ENCODE peak calls at places on chromosome 3, in ten cellular contexts. One of them, this sample, is unnamed.
A peak's percentile ranks its signal among the peaks of the same experiment; 100 is the strongest.

GRCh38 chr3:187739125-187739560 is 6.1 kb downstream of the BCL6 start:
- DNase-seq in AG04450: no peak
- DNase-seq in A549: no peak
- DNase-seq in CD8-positive, alpha-beta memory T cell: no peak
- DNase-seq in adrenal gland: no peak
- DNase-seq in tibial nerve: no peak
- DNase-seq in tibial artery: no peak
- DNase-seq in left ventricle myocardium inferior: peak; percentile 53
- DNase-seq in CD4-positive, CD25-positive, alpha-beta regulatory T cell: peak; percentile 46
- DNase-seq in cardiac muscle cell: no peak
- DNase-seq in this sample: no peak

GRCh38 chr3:89059201-89059600 is 48.2 kb upstream of the EPHA3 start:
- DNase-seq in AG04450: no peak
- DNase-seq in A549: no peak
- DNase-seq in CD8-positive, alpha-beta memory T cell: no peak
- DNase-seq in adrenal gland: no peak
- DNase-seq in tibial nerve: no peak
- DNase-seq in tibial artery: peak; percentile 49
- DNase-seq in left ventricle myocardium inferior: no peak
- DNase-seq in CD4-positive, CD25-positive, alpha-beta regulatory T cell: no peak
- DNase-seq in cardiac muscle cell: peak; percentile 38
- DNase-seq in this sample: no peak

GRCh38 chr3:105656607-105657504 is 212.0 kb downstream of the CBLB start:
- DNase-seq in AG04450: no peak
- DNase-seq in A549: no peak
- DNase-seq in CD8-positive, alpha-beta memory T cell: no peak
- DNase-seq in adrenal gland: no peak
- DNase-seq in tibial nerve: no peak
- DNase-seq in tibial artery: no peak
- DNase-seq in left ventricle myocardium inferior: no peak
- DNase-seq in CD4-positive, CD25-positive, alpha-beta regulatory T cell: no peak
- DNase-seq in cardiac muscle cell: no peak
- DNase-seq in this sample: no peak

GRCh38 chr3:197490098-197490497 is 65.7 kb downstream of the BDH1 start:
- DNase-seq in AG04450: no peak
- DNase-seq in A549: peak; percentile 56
- DNase-seq in CD8-positive, alpha-beta memory T cell: no peak
- DNase-seq in adrenal gland: no peak
- DNase-seq in tibial nerve: no peak
- DNase-seq in tibial artery: no peak
- DNase-seq in left ventricle myocardium inferior: no peak
- DNase-seq in CD4-positive, CD25-positive, alpha-beta regulatory T cell: no peak
- DNase-seq in cardiac muscle cell: peak; percentile 63
- DNase-seq in this sample: no peak

GRCh38 chr3:72082121-72082715 is 297.3 kb upstream of the PROK2 start:
- DNase-seq in AG04450: no peak
- DNase-seq in A549: no peak
- DNase-seq in CD8-positive, alpha-beta memory T cell: no peak
- DNase-seq in adrenal gland: peak; percentile 40
- DNase-seq in tibial nerve: no peak
- DNase-seq in tibial artery: no peak
- DNase-seq in left ventricle myocardium inferior: no peak
- DNase-seq in CD4-positive, CD25-positive, alpha-beta regulatory T cell: no peak
- DNase-seq in cardiac muscle cell: peak; percentile 55
- DNase-seq in this sample: no peak

GRCh38 chr3:181572432-181572831 is 139.3 kb upstream of the SOX2 start:
- DNase-seq in AG04450: no peak
- DNase-seq in A549: no peak
- DNase-seq in CD8-positive, alpha-beta memory T cell: no peak
- DNase-seq in adrenal gland: no peak
- DNase-seq in tibial nerve: no peak
- DNase-seq in tibial artery: no peak
- DNase-seq in left ventricle myocardium inferior: no peak
- DNase-seq in CD4-positive, CD25-positive, alpha-beta regulatory T cell: no peak
- DNase-seq in cardiac muscle cell: no peak
- DNase-seq in this sample: no peak

GRCh38 chr3:188287339-188287738 is 133.4 kb downstream of the LPP start:
- DNase-seq in AG04450: no peak
- DNase-seq in A549: no peak
- DNase-seq in CD8-positive, alpha-beta memory T cell: no peak
- DNase-seq in adrenal gland: no peak
- DNase-seq in tibial nerve: no peak
- DNase-seq in tibial artery: no peak
- DNase-seq in left ventricle myocardium inferior: no peak
- DNase-seq in CD4-positive, CD25-positive, alpha-beta regulatory T cell: no peak
- DNase-seq in cardiac muscle cell: no peak
- DNase-seq in this sample: no peak

GRCh38 chr3:16993227-16993626 is 108.5 kb downstream of the PLCL2 start:
- DNase-seq in AG04450: no peak
- DNase-seq in A549: no peak
- DNase-seq in CD8-positive, alpha-beta memory T cell: no peak
- DNase-seq in adrenal gland: no peak
- DNase-seq in tibial nerve: no peak
- DNase-seq in tibial artery: no peak
- DNase-seq in left ventricle myocardium inferior: no peak
- DNase-seq in CD4-positive, CD25-positive, alpha-beta regulatory T cell: no peak
- DNase-seq in cardiac muscle cell: peak; percentile 66
- DNase-seq in this sample: no peak

GRCh38 chr3:179036626-179037300 is 34.8 kb downstream of the ZMAT3 start:
- DNase-seq in AG04450: no peak
- DNase-seq in A549: no peak
- DNase-seq in CD8-positive, alpha-beta memory T cell: no peak
- DNase-seq in adrenal gland: no peak
- DNase-seq in tibial nerve: no peak
- DNase-seq in tibial artery: no peak
- DNase-seq in left ventricle myocardium inferior: no peak
- DNase-seq in CD4-positive, CD25-positive, alpha-beta regulatory T cell: no peak
- DNase-seq in cardiac muscle cell: no peak
- DNase-seq in this sample: no peak

GRCh38 chr3:133805384-133805701 is 272 bp upstream of the SRPRB start:
- DNase-seq in AG04450: no peak
- DNase-seq in A549: no peak
- DNase-seq in CD8-positive, alpha-beta memory T cell: no peak
- DNase-seq in adrenal gland: no peak
- DNase-seq in tibial nerve: no peak
- DNase-seq in tibial artery: no peak
- DNase-seq in left ventricle myocardium inferior: no peak
- DNase-seq in CD4-positive, CD25-positive, alpha-beta regulatory T cell: no peak
- DNase-seq in cardiac muscle cell: no peak
- DNase-seq in this sample: no peak

GRCh38 chr3:58366699-58367098 is 34.0 kb downstream of the PXK start:
- DNase-seq in AG04450: no peak
- DNase-seq in A549: no peak
- DNase-seq in CD8-positive, alpha-beta memory T cell: no peak
- DNase-seq in adrenal gland: no peak
- DNase-seq in tibial nerve: no peak
- DNase-seq in tibial artery: no peak
- DNase-seq in left ventricle myocardium inferior: no peak
- DNase-seq in CD4-positive, CD25-positive, alpha-beta regulatory T cell: no peak
- DNase-seq in cardiac muscle cell: peak; percentile 45
- DNase-seq in this sample: no peak

GRCh38 chr3:17553080-17553479 is 189.4 kb downstream of the TBC1D5 start:
- DNase-seq in AG04450: no peak
- DNase-seq in A549: no peak
- DNase-seq in CD8-positive, alpha-beta memory T cell: no peak
- DNase-seq in adrenal gland: no peak
- DNase-seq in tibial nerve: no peak
- DNase-seq in tibial artery: no peak
- DNase-seq in left ventricle myocardium inferior: no peak
- DNase-seq in CD4-positive, CD25-positive, alpha-beta regulatory T cell: no peak
- DNase-seq in cardiac muscle cell: peak; percentile 50
- DNase-seq in this sample: no peak

GRCh38 chr3:69364354-69364753 is 21.5 kb downstream of the FRMD4B start:
- DNase-seq in AG04450: no peak
- DNase-seq in A549: no peak
- DNase-seq in CD8-positive, alpha-beta memory T cell: no peak
- DNase-seq in adrenal gland: no peak
- DNase-seq in tibial nerve: no peak
- DNase-seq in tibial artery: no peak
- DNase-seq in left ventricle myocardium inferior: no peak
- DNase-seq in CD4-positive, CD25-positive, alpha-beta regulatory T cell: no peak
- DNase-seq in cardiac muscle cell: peak; percentile 26
- DNase-seq in this sample: no peak

GRCh38 chr3:185225523-185225922 is 28.3 kb downstream of the EHHADH start:
- DNase-seq in AG04450: peak; percentile 44
- DNase-seq in A549: no peak
- DNase-seq in CD8-positive, alpha-beta memory T cell: no peak
- DNase-seq in adrenal gland: no peak
- DNase-seq in tibial nerve: no peak
- DNase-seq in tibial artery: no peak
- DNase-seq in left ventricle myocardium inferior: no peak
- DNase-seq in CD4-positive, CD25-positive, alpha-beta regulatory T cell: no peak
- DNase-seq in cardiac muscle cell: peak; percentile 37
- DNase-seq in this sample: no peak

GRCh38 chr3:38627956-38628355 is 21.5 kb downstream of the SCN5A start:
- DNase-seq in AG04450: no peak
- DNase-seq in A549: peak; percentile 37
- DNase-seq in CD8-positive, alpha-beta memory T cell: no peak
- DNase-seq in adrenal gland: no peak
- DNase-seq in tibial nerve: no peak
- DNase-seq in tibial artery: no peak
- DNase-seq in left ventricle myocardium inferior: no peak
- DNase-seq in CD4-positive, CD25-positive, alpha-beta regulatory T cell: no peak
- DNase-seq in cardiac muscle cell: no peak
- DNase-seq in this sample: no peak

DNA sequence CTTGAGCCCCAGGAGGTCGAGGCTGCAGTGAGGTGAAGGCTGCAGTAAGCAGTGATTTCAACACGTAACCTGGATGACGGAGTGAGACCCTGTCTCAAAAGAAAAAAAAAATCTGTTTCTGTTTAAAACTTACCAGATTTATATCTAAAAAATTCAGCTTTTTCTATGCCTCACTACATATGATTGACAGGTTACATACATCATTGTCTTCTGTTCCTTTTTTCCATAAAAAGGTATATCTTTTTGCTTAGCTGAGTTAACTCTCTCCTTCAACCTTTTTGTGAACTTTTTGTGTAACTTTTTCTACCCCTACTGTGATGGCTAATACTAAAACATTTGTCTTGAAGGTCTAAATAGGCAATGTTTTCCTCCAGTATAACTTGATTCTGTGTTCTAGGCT is 38.6 kb upstream of the SETD2 start:
- DNase-seq in AG04450: no peak
- DNase-seq in A549: no peak
- DNase-seq in CD8-positive, alpha-beta memory T cell: no peak
- DNase-seq in adrenal gland: no peak
- DNase-seq in tibial nerve: no peak
- DNase-seq in tibial artery: no peak
- DNase-seq in left ventricle myocardium inferior: no peak
- DNase-seq in CD4-positive, CD25-positive, alpha-beta regulatory T cell: no peak
- DNase-seq in cardiac muscle cell: no peak
- DNase-seq in this sample: no peak
- H3K27ac ChIP-seq in AG04450: no peak overlapping the region
- H3K27ac ChIP-seq in A549: no peak overlapping the region
- H3K27ac ChIP-seq in CD8-positive, alpha-beta memory T cell: no peak overlapping the region
- H3K27ac ChIP-seq in adrenal gland: no peak overlapping the region
- H3K27ac ChIP-seq in tibial nerve: no peak overlapping the region
- H3K27ac ChIP-seq in tibial artery: no peak overlapping the region
- H3K27ac ChIP-seq in left ventricle myocardium inferior: no peak overlapping the region
- H3K27ac ChIP-seq in CD4-positive, CD25-positive, alpha-beta regulatory T cell: no peak overlapping the region
- H3K27ac ChIP-seq in cardiac muscle cell: no peak overlapping the region
- H3K27ac ChIP-seq in this sample: no peak overlapping the region

GRCh38 chr3:127192576-127193232 is at the start of gene PRR23E:
- DNase-seq in AG04450: no peak
- DNase-seq in A549: no peak
- DNase-seq in CD8-positive, alpha-beta memory T cell: no peak
- DNase-seq in adrenal gland: no peak
- DNase-seq in tibial nerve: no peak
- DNase-seq in tibial artery: no peak
- DNase-seq in left ventricle myocardium inferior: no peak
- DNase-seq in CD4-positive, CD25-positive, alpha-beta regulatory T cell: no peak
- DNase-seq in cardiac muscle cell: no peak
- DNase-seq in this sample: peak; percentile 48
- H3K9me3 ChIP-seq in AG04450: no peaks in the 10 kb centered on the region
- H3K9me3 ChIP-seq in A549: peaks cover 4% of the 10 kb centered on the region
- H3K9me3 ChIP-seq in CD8-positive, alpha-beta memory T cell: no peaks in the 10 kb centered on the region
- H3K9me3 ChIP-seq in adrenal gland: no peaks in the 10 kb centered on the region
- H3K9me3 ChIP-seq in tibial nerve: no peaks in the 10 kb centered on the region
- H3K9me3 ChIP-seq in tibial artery: no peaks in the 10 kb centered on the region
- H3K9me3 ChIP-seq in left ventricle myocardium inferior: peaks cover 23% of the 10 kb centered on the region
- H3K9me3 ChIP-seq in CD4-positive, CD25-positive, alpha-beta regulatory T cell: peaks cover 2% of the 10 kb centered on the region
- H3K9me3 ChIP-seq in cardiac muscle cell: no peaks in the 10 kb centered on the region
- H3K9me3 ChIP-seq in this sample: peaks cover 10% of the 10 kb centered on the region

DNA sequence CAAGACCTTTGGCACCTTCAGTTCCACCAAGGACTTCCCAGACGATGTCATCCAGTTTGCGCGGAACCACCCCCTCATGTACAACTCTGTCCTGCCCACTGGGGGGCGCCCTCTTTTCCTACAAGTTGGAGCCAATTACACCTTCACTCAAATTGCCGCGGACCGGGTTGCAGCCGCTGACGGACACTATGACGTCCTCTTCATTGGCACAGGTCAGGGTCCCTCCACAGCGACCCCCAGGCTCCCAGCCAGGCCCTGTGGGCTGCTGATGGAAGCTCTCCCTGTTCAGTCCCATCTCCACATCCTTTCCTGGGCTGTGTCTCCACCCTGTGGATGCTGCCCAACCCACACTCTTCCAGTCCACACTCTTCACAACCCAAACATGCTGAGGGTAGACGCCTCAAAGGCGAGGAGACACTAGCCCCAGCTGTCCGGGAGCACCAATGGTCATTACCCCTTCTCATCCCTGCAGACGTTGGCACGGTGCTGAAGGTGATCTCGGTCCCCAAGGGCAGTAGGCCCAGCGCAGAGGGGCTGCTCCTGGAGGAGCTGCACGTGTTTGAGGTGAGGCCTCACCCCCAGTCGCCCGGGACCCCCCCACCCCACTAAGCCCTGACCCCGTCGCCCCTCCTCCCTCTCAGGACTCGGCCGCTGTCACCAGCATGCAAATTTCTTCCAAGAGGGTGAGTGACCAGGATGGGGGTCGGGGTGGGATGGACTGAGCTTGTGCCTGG is 4.3 kb upstream of the LSMEM2 start:
- DNase-seq in AG04450: no peak
- DNase-seq in A549: peak; percentile 50
- DNase-seq in CD8-positive, alpha-beta memory T cell: peak; percentile 81
- DNase-seq in adrenal gland: peak; percentile 72
- DNase-seq in tibial nerve: no peak
- DNase-seq in tibial artery: peak; percentile 63
- DNase-seq in left ventricle myocardium inferior: peak; percentile 63
- DNase-seq in CD4-positive, CD25-positive, alpha-beta regulatory T cell: peak; percentile 64
- DNase-seq in cardiac muscle cell: peak; percentile 66
- DNase-seq in this sample: peak; percentile 86
- H3K27ac ChIP-seq in AG04450: no peak overlapping the region
- H3K27ac ChIP-seq in A549: no peak overlapping the region
- H3K27ac ChIP-seq in CD8-positive, alpha-beta memory T cell: no peak overlapping the region
- H3K27ac ChIP-seq in adrenal gland: no peak overlapping the region
- H3K27ac ChIP-seq in tibial nerve: peak overlapping the region; percentile 73
- H3K27ac ChIP-seq in tibial artery: no peak overlapping the region
- H3K27ac ChIP-seq in left ventricle myocardium inferior: no peak overlapping the region
- H3K27ac ChIP-seq in CD4-positive, CD25-positive, alpha-beta regulatory T cell: no peak overlapping the region
- H3K27ac ChIP-seq in cardiac muscle cell: no peak overlapping the region
- H3K27ac ChIP-seq in this sample: peak overlapping the region; percentile 3

DNA sequence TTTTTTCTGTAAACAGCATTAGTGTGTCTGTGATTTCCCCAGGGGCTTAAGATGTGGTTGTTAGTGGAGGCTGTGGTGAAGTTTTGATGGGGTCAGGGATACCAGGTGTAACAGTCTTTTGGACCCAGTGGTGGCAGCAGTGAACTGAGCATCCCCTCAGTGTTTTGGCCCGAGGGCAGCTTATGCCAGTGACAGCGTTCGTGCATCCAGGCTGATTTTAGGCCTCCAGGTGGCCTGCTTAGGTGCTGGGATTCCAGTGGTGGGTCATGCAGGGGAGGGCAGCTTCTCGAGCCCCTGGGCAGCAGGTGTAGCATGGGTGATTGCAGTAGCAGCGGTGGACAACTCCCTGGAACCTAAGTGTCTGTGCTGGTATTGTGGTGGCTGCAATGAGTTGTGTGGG is 29.2 kb downstream of the STT3B start:
- DNase-seq in AG04450: no peak
- DNase-seq in A549: no peak
- DNase-seq in CD8-positive, alpha-beta memory T cell: no peak
- DNase-seq in adrenal gland: no peak
- DNase-seq in tibial nerve: no peak
- DNase-seq in tibial artery: no peak
- DNase-seq in left ventricle myocardium inferior: no peak
- DNase-seq in CD4-positive, CD25-positive, alpha-beta regulatory T cell: no peak
- DNase-seq in cardiac muscle cell: no peak
- DNase-seq in this sample: no peak
- H3K9me3 ChIP-seq in AG04450: no peaks in the 10 kb centered on the region
- H3K9me3 ChIP-seq in A549: peaks cover 5% of the 10 kb centered on the region
- H3K9me3 ChIP-seq in CD8-positive, alpha-beta memory T cell: peaks cover 11% of the 10 kb centered on the region
- H3K9me3 ChIP-seq in adrenal gland: peaks cover 7% of the 10 kb centered on the region
- H3K9me3 ChIP-seq in tibial nerve: no peaks in the 10 kb centered on the region
- H3K9me3 ChIP-seq in tibial artery: no peaks in the 10 kb centered on the region
- H3K9me3 ChIP-seq in left ventricle myocardium inferior: peaks cover 20% of the 10 kb centered on the region
- H3K9me3 ChIP-seq in CD4-positive, CD25-positive, alpha-beta regulatory T cell: peaks cover 13% of the 10 kb centered on the region
- H3K9me3 ChIP-seq in cardiac muscle cell: no peaks in the 10 kb centered on the region
- H3K9me3 ChIP-seq in this sample: no peaks in the 10 kb centered on the region